ENCODE peak calls at places on chromosomes 6 and 20, in eight cellular contexts. E is caudate nucleus, N is GM12878, C is mesendoderm, D is heart left ventricle, M is HCT116, Q is A549, L is GM23248. R is an unnamed sample.

GRCh38 chr20:4038047-4038459 is 22.7 kb upstream of the RNF24 start:
- DNase-seq in E (no peak), N (peak; percentile 75), C (peak; percentile 84), D (peak; percentile 70), M (no peak), Q (peak; percentile 34), L (peak; percentile 87), R (no peak)

GRCh38 chr6:165988306-165988756 is 179.3 kb downstream of the TBXT start:
- DNase-seq in E (no peak), N (no peak), C (peak; percentile 41), D (no peak), M (no peak), Q (no peak), L (peak; percentile 46), R (no peak)

GRCh38 chr6:149860834-149861602 is 3.1 kb downstream of the LRP11 start:
- DNase-seq in E (no peak), N (no peak), C (no peak), D (no peak), M (no peak), Q (no peak), L (no peak), R (no peak)

GRCh38 chr6:27592107-27592480 is 119.2 kb upstream of the ZNF184 start:
- DNase-seq in E (no peak), N (no peak), C (peak; percentile 67), D (no peak), M (no peak), Q (peak; percentile 51), L (no peak), R (no peak)

GRCh38 chr6:11538049-11538798 is 675 bp downstream of the TMEM170B start:
- DNase-seq in E (peak; percentile 32), N (no peak), C (peak; percentile 42), D (peak; percentile 29), M (no peak), Q (no peak), L (peak; percentile 52), R (no peak)

GRCh38 chr20:38905375-38905774 is 20.8 kb upstream of the FAM83D start:
- DNase-seq in E (no peak), N (no peak), C (no peak), D (no peak), M (no peak), Q (no peak), L (no peak), R (no peak)

GRCh38 chr20:48406462-48407235 is 421.1 kb downstream of the PREX1 start:
- DNase-seq in E (peak; percentile 10), N (no peak), C (no peak), D (no peak), M (no peak), Q (no peak), L (no peak), R (no peak)

GRCh38 chr6:128118401-128118800 is 217.5 kb upstream of the THEMIS start:
- DNase-seq in E (no peak), N (no peak), C (no peak), D (no peak), M (no peak), Q (no peak), L (peak; percentile 35), R (no peak)

GRCh38 chr6:32196682-32197616 is 4.5 kb upstream of the GPSM3 start:
- DNase-seq in E (no peak), N (no peak), C (peak; percentile 41), D (peak; percentile 52), M (no peak), Q (peak; percentile 35), L (peak; percentile 45), R (no peak)

GRCh38 chr20:60060593-60060992 is 102.4 kb downstream of the CDH26 start:
- DNase-seq in E (no peak), N (no peak), C (no peak), D (no peak), M (no peak), Q (no peak), L (no peak), R (no peak)

GRCh38 chr6:122609881-122610689 is at the start of gene PKIB:
- DNase-seq in E (peak; percentile 17), N (no peak), C (peak; percentile 90), D (peak; percentile 50), M (peak; percentile 75), Q (peak; percentile 60), L (peak; percentile 86), R (no peak)

GRCh38 chr20:62704341-62704948 is 4.2 kb upstream of the NTSR1 start:
- DNase-seq in E (no peak), N (no peak), C (no peak), D (peak; percentile 87), M (peak; percentile 91), Q (peak; percentile 66), L (peak; percentile 92), R (no peak)

GRCh38 chr6:5671162-5671561 is 335.6 kb downstream of the NRN1 start:
- DNase-seq in E (no peak), N (no peak), C (peak; percentile 61), D (no peak), M (no peak), Q (no peak), L (peak; percentile 69), R (no peak)
- H3K27ac ChIP-seq in E (no peak overlapping the region), N (no peak overlapping the region), C (no peak overlapping the region), D (peak overlapping the region; percentile 7), M (no peak overlapping the region), Q (no peak overlapping the region), L (peak overlapping the region; percentile 84), R (no peak overlapping the region)

GRCh38 chr20:32763202-32763999 is 1.2 kb downstream of the DNMT3B start:
- DNase-seq in E (no peak), N (no peak), C (peak; percentile 62), D (no peak), M (no peak), Q (no peak), L (peak; percentile 24), R (no peak)
- H3K27ac ChIP-seq in E (no peak overlapping the region), N (no peak overlapping the region), C (peak overlapping the region; percentile 72), D (no peak overlapping the region), M (peak overlapping the region; percentile 83), Q (peak overlapping the region; percentile 93), L (no peak overlapping the region), R (no peak overlapping the region)

DNA sequence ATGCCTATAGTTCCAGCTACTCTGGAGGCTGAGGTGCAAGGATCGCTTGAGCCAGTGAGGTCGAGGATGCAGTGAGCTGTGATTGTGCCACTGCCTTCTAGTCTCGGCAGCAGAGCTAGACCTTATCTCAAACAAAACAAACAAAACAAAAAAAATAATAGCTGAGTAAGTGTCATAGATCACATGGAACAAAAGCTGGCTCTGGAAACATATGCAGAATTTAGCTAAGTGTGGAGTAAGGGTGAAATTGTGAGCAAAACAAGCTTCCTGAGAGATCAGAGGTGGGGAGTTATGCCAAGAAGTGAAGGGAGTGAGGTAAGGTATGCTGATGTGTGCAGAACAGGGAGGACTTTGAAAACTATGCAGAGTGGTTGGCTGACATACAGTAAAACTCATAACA is 18.7 kb downstream of the SGK1 start:
- DNase-seq in E (no peak), N (no peak), C (no peak), D (no peak), M (no peak), Q (peak; percentile 37), L (peak; percentile 30), R (no peak)
- H3K27ac ChIP-seq in E (no peak overlapping the region), N (no peak overlapping the region), C (no peak overlapping the region), D (no peak overlapping the region), M (no peak overlapping the region), Q (peak overlapping the region; percentile 44), L (no peak overlapping the region), R (no peak overlapping the region)

GRCh38 chr6:235763-236360 is 56.4 kb upstream of the DUSP22 start:
- DNase-seq in E (no peak), N (peak; percentile 85), C (peak; percentile 54), D (no peak), M (no peak), Q (no peak), L (peak; percentile 25), R (no peak)
- H3K27ac ChIP-seq in E (peak overlapping the region; percentile 32), N (peak overlapping the region; percentile 87), C (no peak overlapping the region), D (peak overlapping the region; percentile 21), M (no peak overlapping the region), Q (no peak overlapping the region), L (no peak overlapping the region), R (no peak overlapping the region)

GRCh38 chr20:5780233-5781217 is 30.3 kb downstream of the SHLD1 start:
- DNase-seq in E (no peak), N (no peak), C (no peak), D (no peak), M (no peak), Q (no peak), L (peak; percentile 38), R (no peak)
- H3K27ac ChIP-seq in E (no peak overlapping the region), N (peak overlapping the region; percentile 33), C (no peak overlapping the region), D (no peak overlapping the region), M (no peak overlapping the region), Q (peak overlapping the region; percentile 80), L (no peak overlapping the region), R (no peak overlapping the region)

GRCh38 chr6:161954699-161955276 is 680.9 kb upstream of the AGPAT4 start:
- DNase-seq in E (no peak), N (no peak), C (no peak), D (no peak), M (no peak), Q (no peak), L (no peak), R (no peak)
- H3K27ac ChIP-seq in E (no peak overlapping the region), N (no peak overlapping the region), C (no peak overlapping the region), D (peak overlapping the region; percentile 36), M (no peak overlapping the region), Q (no peak overlapping the region), L (no peak overlapping the region), R (no peak overlapping the region)

R was measured in iPS DF 6.9.